ENCODE peak calls at places on chromosomes 6 and 20, in nine cellular contexts. U is fibroblast of mammary gland; R is fibroblast of the aortic adventitia; B is stimulated activated CD8-positive, alpha-beta memory T cell treated with anti-CD3 and anti-CD28 coated beads, Interleukin-15, amount 100 ng/mL, for 24 hours; L is activated naive CD8-positive, alpha-beta T cell treated with anti-CD3 and anti-CD28 coated beads for 36 hours; K is progenitor cell of endocrine pancreas; S is small intestine; M is HL-60; J is Ammon's horn. C is an unnamed sample.
A peak's percentile ranks its signal among the peaks of the same experiment; 100 is the strongest.

GRCh38 chr6:169895000-169895759 is 143.8 kb downstream of the ERMARD start:
- DNase-seq in U (no peak), R (no peak), B (no peak), L (no peak), K (no peak), S (peak; percentile 7), M (no peak), J (no peak), C (no peak)

GRCh38 chr6:111564482-111564945 is 41.2 kb downstream of the TRAF3IP2 start:
- DNase-seq in U (peak; percentile 88), R (peak; percentile 43), B (no peak), L (no peak), K (no peak), S (no peak), M (no peak), J (peak; percentile 60), C (peak; percentile 51)

GRCh38 chr20:37275125-37275524 is 13.5 kb upstream of the GHRH start:
- DNase-seq in U (no peak), R (no peak), B (no peak), L (no peak), K (no peak), S (no peak), M (no peak), J (no peak), C (no peak)

GRCh38 chr6:168342626-168343025 is 23.0 kb upstream of the DACT2 start:
- DNase-seq in U (no peak), R (no peak), B (no peak), L (no peak), K (no peak), S (peak; percentile 50), M (no peak), J (no peak), C (no peak)

GRCh38 chr20:52425253-52425652 is 233.7 kb upstream of the ZFP64 start:
- DNase-seq in U (peak; percentile 38), R (no peak), B (no peak), L (no peak), K (no peak), S (no peak), M (no peak), J (no peak), C (no peak)

GRCh38 chr6:82246802-82247633 is 526 bp downstream of the IBTK start:
- DNase-seq in U (peak; percentile 44), R (peak; percentile 45), B (no peak), L (no peak), K (peak; percentile 46), S (peak; percentile 63), M (peak; percentile 37), J (peak; percentile 78), C (peak; percentile 73)

GRCh38 chr6:151679081-151679480 is 128.4 kb upstream of the ESR1 start:
- DNase-seq in U (peak; percentile 97), R (peak; percentile 70), B (no peak), L (peak; percentile 41), K (no peak), S (no peak), M (no peak), J (no peak), C (no peak)

GRCh38 chr20:47607208-47607613 is 105.5 kb downstream of the NCOA3 start:
- DNase-seq in U (peak; percentile 47), R (peak; percentile 69), B (no peak), L (no peak), K (no peak), S (no peak), M (no peak), J (no peak), C (peak; percentile 68)

GRCh38 chr20:12079490-12079889 is 161.8 kb downstream of the BTBD3 start:
- DNase-seq in U (no peak), R (no peak), B (no peak), L (no peak), K (no peak), S (no peak), M (no peak), J (no peak), C (no peak)

C was measured in endothelial cell of umbilical vein.